ENCODE peak calls at places on chromosomes 16 and 17, in nine cellular contexts. Z is right lobe of liver, O is testis, A is lower leg skin, D is ovary, K is NB4, P is breast epithelium, M is IMR-90, F is esophagus muscularis mucosa. V is an unnamed sample.

GRCh38 chr17:78973196-78973595 is 6.5 kb downstream of the LGALS3BP start:
- DNase-seq in Z (no peak), O (no peak), A (no peak), D (no peak), K (no peak), P (no peak), M (no peak), F (no peak), V (no peak)

GRCh38 chr17:42571435-42572225 is 4.7 kb downstream of the MLX start:
- DNase-seq in Z (peak), O (no peak), A (no peak), D (no peak), K (no peak), P (no peak), M (no peak), F (no peak), V (no peak)

GRCh38 chr17:47210105-47210504 is 957 bp downstream of the MYL4 start:
- DNase-seq in Z (no peak), O (no peak), A (no peak), D (no peak), K (no peak), P (no peak), M (no peak), F (no peak), V (no peak)

GRCh38 chr17:6749519-6749918 is 6.3 kb upstream of the XAF1 start:
- DNase-seq in Z (no peak), O (no peak), A (no peak), D (no peak), K (peak), P (no peak), M (no peak), F (no peak), V (no peak)

GRCh38 chr17:67500261-67500660 is 123.2 kb downstream of the PITPNC1 start:
- DNase-seq in Z (no peak), O (no peak), A (no peak), D (no peak), K (no peak), P (no peak), M (peak), F (no peak), V (peak)

GRCh38 chr17:2560658-2561057 is 32.8 kb upstream of the PAFAH1B1 start:
- DNase-seq in Z (no peak), O (no peak), A (no peak), D (no peak), K (no peak), P (no peak), M (no peak), F (no peak), V (no peak)

GRCh38 chr17:38329284-38329683 is 14.5 kb downstream of the GPR179 start:
- DNase-seq in Z (peak), O (no peak), A (no peak), D (no peak), K (no peak), P (peak), M (no peak), F (no peak), V (no peak)

GRCh38 chr16:50555269-50555875 is 7.2 kb downstream of the NKD1 start:
- DNase-seq in Z (no peak), O (no peak), A (no peak), D (no peak), K (no peak), P (no peak), M (no peak), F (no peak), V (no peak)

GRCh38 chr16:70523621-70524405 is at the start of gene SF3B3:
- DNase-seq in Z (peak), O (peak), A (peak), D (peak), K (peak), P (peak), M (peak), F (peak), V (peak)

GRCh38 chr16:81680444-81681263 is 98.4 kb upstream of the PLCG2 start:
- DNase-seq in Z (no peak), O (no peak), A (no peak), D (no peak), K (no peak), P (no peak), M (no peak), F (no peak), V (no peak)

GRCh38 chr17:18262641-18263040 is 2.2 kb downstream of the MIEF2 start:
- DNase-seq in Z (peak), O (no peak), A (no peak), D (no peak), K (no peak), P (no peak), M (no peak), F (no peak), V (no peak)

DNA sequence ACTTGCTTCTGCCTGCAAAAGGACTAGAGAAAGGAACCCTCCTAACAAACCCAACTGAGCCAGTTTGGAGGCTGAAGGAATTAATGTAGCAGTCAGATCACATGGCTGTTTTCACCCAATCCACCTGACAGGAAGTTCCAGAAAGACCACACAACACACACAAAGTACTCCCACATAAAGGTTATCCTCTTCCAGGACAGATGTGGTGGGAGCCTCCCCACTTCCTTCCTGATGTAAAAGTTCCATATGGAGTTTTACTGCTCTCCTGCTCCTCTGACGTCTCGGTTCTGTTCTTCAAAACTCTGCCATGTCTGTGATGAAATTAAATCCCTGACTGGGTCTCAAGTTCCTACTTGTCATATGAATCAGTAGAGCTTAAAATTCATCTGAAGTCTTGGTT is 497.0 kb upstream of the HSBP1 start:
- DNase-seq in Z (no peak), O (no peak), A (no peak), D (no peak), K (no peak), P (no peak), M (no peak), F (no peak), V (no peak)
- TF ChIP-seq POLR2A in Z (no peak), O (no peak), A (no peak), D (no peak), K (no peak), P (no peak), M (no peak), F (no peak), V (no peak)

DNA sequence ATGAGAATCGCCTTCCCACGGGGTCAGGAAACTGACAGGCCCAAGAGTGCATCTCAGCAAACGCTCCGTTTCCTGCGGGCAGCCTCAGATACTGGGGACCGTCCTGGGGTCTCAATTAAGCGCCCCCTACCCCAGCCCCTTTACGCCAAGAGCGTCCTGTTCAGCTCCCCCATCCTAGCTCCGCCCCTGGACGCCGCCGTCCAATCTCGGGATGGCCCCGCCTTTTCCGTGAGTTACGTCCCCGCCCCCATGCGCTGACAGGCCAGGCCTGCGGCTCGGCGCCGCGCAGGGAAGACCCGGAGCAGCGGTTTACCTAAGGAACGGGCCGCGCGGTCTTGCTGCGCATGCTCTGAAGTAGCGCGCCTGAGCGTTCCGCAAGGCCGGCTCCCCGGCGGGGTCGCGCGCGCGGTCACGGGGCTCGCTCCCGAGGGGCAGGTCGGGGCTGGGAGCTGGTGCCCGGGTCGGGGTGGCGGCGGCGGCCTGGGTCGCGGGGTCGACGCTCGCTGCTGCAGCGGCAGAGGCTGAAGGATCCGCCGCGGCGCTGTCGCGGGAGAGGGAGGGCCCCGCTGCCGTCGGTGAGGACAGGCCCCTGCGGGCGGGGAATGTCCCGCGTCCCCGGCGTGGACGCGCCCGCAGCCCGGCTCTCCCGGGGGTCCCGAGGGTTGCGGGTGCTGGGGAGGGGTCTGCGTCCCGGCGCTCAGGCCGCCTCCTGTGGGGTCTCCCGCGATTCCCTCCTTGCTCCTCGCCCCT is at the start of gene FLYWCH1:
- DNase-seq in Z (peak), O (peak), A (peak), D (peak), K (peak), P (peak), M (peak), F (peak), V (peak)
- TF ChIP-seq POLR2A in Z (peak), O (no peak), A (no peak), D (peak), K (peak), P (no peak), M (no peak), F (peak), V (peak)

DNA sequence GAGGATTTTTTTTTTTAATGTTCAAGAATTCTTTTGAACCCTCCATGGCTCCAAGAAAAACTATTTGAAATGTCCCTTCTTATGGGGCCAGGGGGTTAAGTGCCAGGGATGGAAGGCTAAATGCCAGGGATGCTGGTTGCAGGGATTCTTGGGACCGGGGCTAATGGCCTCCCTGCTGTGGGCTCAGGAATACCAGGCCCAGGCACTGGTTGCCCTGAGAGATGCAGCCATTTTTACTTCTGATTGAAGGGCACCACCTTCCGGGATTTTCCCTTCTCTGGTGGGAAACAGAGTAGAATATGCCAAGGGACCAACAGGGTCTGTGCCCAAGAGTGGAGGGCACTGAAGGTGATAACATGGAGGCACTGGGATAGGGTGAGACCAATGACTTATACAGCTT is 10.9 kb upstream of the KAT7 start:
- DNase-seq in Z (no peak), O (no peak), A (no peak), D (no peak), K (no peak), P (no peak), M (no peak), F (no peak), V (no peak)
- TF ChIP-seq POLR2A in Z (no peak), O (no peak), A (no peak), D (no peak), K (no peak), P (no peak), M (no peak), F (no peak), V (no peak)

DNA sequence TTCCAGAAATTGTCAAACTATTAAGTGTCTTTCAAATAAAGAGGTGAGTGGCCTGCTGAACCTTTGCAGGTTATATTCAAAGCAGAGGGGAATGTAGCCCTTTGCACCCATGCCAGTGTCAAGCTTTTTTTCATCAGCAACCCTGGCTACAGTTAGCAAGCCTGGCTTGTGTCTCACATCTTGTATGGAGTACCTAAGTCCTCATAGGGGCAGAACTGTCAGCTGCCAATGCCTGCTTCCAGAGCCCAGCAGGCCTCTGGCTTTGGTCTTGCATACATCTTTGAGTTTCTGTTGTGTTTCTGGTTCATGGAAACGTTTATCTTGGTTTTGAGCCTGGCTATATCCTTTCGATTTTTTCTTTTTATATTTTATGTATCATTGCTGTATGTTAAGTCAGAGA is 26.8 kb downstream of the REXO5 start:
- DNase-seq in Z (no peak), O (no peak), A (no peak), D (no peak), K (no peak), P (no peak), M (no peak), F (no peak), V (no peak)
- TF ChIP-seq POLR2A in Z (no peak), O (no peak), A (no peak), D (no peak), K (no peak), P (no peak), M (no peak), F (no peak), V (no peak)